ENCODE peak calls at places on chromosomes 13 and 19, in eight cellular contexts. R is central memory CD8-positive, alpha-beta T cell; T is head of caudate nucleus; X is A549; V is colonic mucosa; I is AG09309; L is skeletal muscle cell; U is mammary epithelial cell. Z is an unnamed sample.

GRCh38 chr13:47826481-47826880 is 174.6 kb downstream of the SUCLA2 start:
- DNase-seq in V (no peak), T (no peak), I (peak; percentile 43), U (no peak), L (no peak), X (no peak), R (no peak), Z (no peak)

GRCh38 chr13:29591310-29591709 is 4.2 kb downstream of the SLC7A1 start:
- DNase-seq in I (no peak), T (no peak), X (no peak), R (no peak), V (no peak), U (no peak), L (peak; percentile 13), Z (no peak)

GRCh38 chr19:56748443-56748842 is 76.9 kb upstream of the ZNF835 start:
- DNase-seq in L (no peak), I (no peak), V (no peak), T (peak; percentile 57), U (no peak), R (no peak), X (no peak), Z (no peak)

GRCh38 chr19:4375620-4376228 is 24.6 kb downstream of the SH3GL1 start:
- DNase-seq in L (peak; percentile 50), X (no peak), R (no peak), U (no peak), I (peak; percentile 49), V (no peak), T (peak; percentile 61), Z (no peak)

GRCh38 chr13:98254541-98254940 is 77.5 kb upstream of the RNF113B start:
- DNase-seq in I (peak; percentile 61), V (no peak), U (no peak), R (no peak), L (no peak), X (no peak), T (no peak), Z (no peak)

GRCh38 chr19:58361900-58362271 is 665 bp downstream of the ZNF497 start:
- DNase-seq in L (no peak), V (no peak), I (no peak), X (peak; percentile 87), R (no peak), T (peak; percentile 51), U (no peak), Z (no peak)

GRCh38 chr19:51570962-51571575 is at the start of gene ZNF175:
- DNase-seq in L (peak; percentile 84), V (peak; percentile 96), R (peak; percentile 59), I (peak; percentile 83), X (peak; percentile 95), T (peak; percentile 96), U (peak; percentile 94), Z (peak; percentile 73)

GRCh38 chr13:71417205-71417604 is 449.8 kb downstream of the DACH1 start:
- DNase-seq in U (no peak), V (no peak), T (no peak), R (no peak), X (no peak), L (no peak), I (no peak), Z (no peak)

GRCh38 chr19:40425450-40426287 is at the start of gene SERTAD1:
- DNase-seq in T (peak; percentile 100), X (peak; percentile 100), I (peak; percentile 95), R (peak; percentile 100), V (peak; percentile 100), U (peak; percentile 99), L (peak; percentile 97), Z (peak; percentile 99)

GRCh38 chr19:50607388-50607787 is 32.3 kb downstream of the SYT3 start:
- DNase-seq in T (no peak), I (no peak), U (no peak), R (no peak), L (no peak), V (no peak), X (no peak), Z (no peak)

GRCh38 chr19:16375157-16375935 is 50.7 kb downstream of the KLF2 start:
- DNase-seq in V (no peak), R (no peak), I (no peak), L (no peak), U (no peak), X (no peak), T (no peak), Z (no peak)

GRCh38 chr13:59472134-59472533 is 691.6 kb downstream of the DIAPH3 start:
- DNase-seq in I (no peak), V (no peak), R (no peak), X (no peak), L (no peak), U (no peak), T (no peak), Z (no peak)

GRCh38 chr13:113792236-113792770 is 33.3 kb downstream of the TMEM255B start:
- DNase-seq in L (no peak), R (no peak), T (no peak), X (no peak), U (no peak), I (no peak), V (no peak), Z (no peak)

GRCh38 chr19:54518844-54519243 is 16.2 kb downstream of the LAIR2 start:
- DNase-seq in L (no peak), V (no peak), I (no peak), T (peak; percentile 18), X (no peak), U (peak; percentile 9), R (no peak), Z (no peak)

GRCh38 chr19:45423589-45424190 is at the start of gene ERCC1:
- DNase-seq in U (peak; percentile 99), X (peak; percentile 98), I (peak; percentile 67), L (peak; percentile 79), R (peak; percentile 53), T (peak; percentile 92), V (no peak), Z (peak; percentile 72)

GRCh38 chr19:491146-491741 is 5.0 kb upstream of the MADCAM1 start:
- DNase-seq in L (no peak), U (no peak), V (no peak), I (no peak), T (no peak), R (no peak), X (no peak), Z (no peak)

GRCh38 chr13:61350351-61350750 is 65.3 kb downstream of the PCDH20 start:
- DNase-seq in T (no peak), R (no peak), L (no peak), I (no peak), V (no peak), U (no peak), X (no peak), Z (no peak)

GRCh38 chr13:26518433-26519084 is 38.9 kb upstream of the WASF3 start:
- DNase-seq in T (no peak), I (no peak), L (no peak), X (no peak), R (no peak), V (no peak), U (no peak), Z (no peak)

GRCh38 chr13:46630419-46631183 is 77.6 kb downstream of the LRCH1 start:
- DNase-seq in X (no peak), U (no peak), I (no peak), R (no peak), T (no peak), V (no peak), L (no peak), Z (no peak)

GRCh38 chr19:18659281-18660050 is 22.6 kb downstream of the KLHL26 start:
- DNase-seq in V (no peak), R (no peak), T (no peak), X (no peak), L (no peak), U (no peak), I (no peak), Z (peak; percentile 35)

GRCh38 chr13:112892759-112893569 is 76.0 kb upstream of the MCF2L start:
- DNase-seq in X (no peak), I (no peak), U (no peak), V (peak; percentile 62), L (no peak), T (no peak), R (no peak), Z (no peak)

GRCh38 chr13:28761586-28761985 is 42.8 kb upstream of the SLC46A3 start:
- DNase-seq in U (peak; percentile 5), I (no peak), X (no peak), T (no peak), R (no peak), V (no peak), L (no peak), Z (no peak)

GRCh38 chr19:2813235-2814160 is 6.2 kb upstream of the ZNF554 start:
- DNase-seq in R (no peak), V (no peak), X (no peak), L (no peak), U (no peak), T (no peak), I (no peak), Z (no peak)

GRCh38 chr13:113956571-113956970 is 17.3 kb downstream of the C13orf46 start:
- DNase-seq in V (no peak), U (no peak), T (no peak), X (no peak), L (no peak), I (no peak), R (no peak), Z (no peak)

Z was measured in memory B cell.